ENCODE peak calls at places on chromosome 1, in eight cellular contexts. M, Z, D, N, J, I, E and O are unnamed samples.

GRCh38 chr1:8395433-8395866 is 77.5 kb downstream of the SLC45A1 start:
- DNase-seq in M (no peak), Z (no peak), D (no peak), N (no peak), J (peak), I (no peak), E (no peak), O (no peak)

GRCh38 chr1:206581571-206581981 is 30.7 kb downstream of the EIF2D start:
- DNase-seq in M (no peak), Z (peak), D (no peak), N (no peak), J (peak), I (peak), E (peak), O (peak)

GRCh38 chr1:46408356-46409062 is 14.4 kb downstream of the FAAH start:
- DNase-seq in M (no peak), Z (no peak), D (no peak), N (no peak), J (no peak), I (no peak), E (no peak), O (no peak)

GRCh38 chr1:47810964-47811650 is 186.1 kb downstream of the TRABD2B start:
- DNase-seq in M (no peak), Z (no peak), D (no peak), N (no peak), J (no peak), I (no peak), E (no peak), O (no peak)

GRCh38 chr1:98086796-98087195 is 166.0 kb upstream of the DPYD start:
- DNase-seq in M (no peak), Z (no peak), D (no peak), N (no peak), J (no peak), I (no peak), E (no peak), O (no peak)

GRCh38 chr1:209023790-209024189 is 559.7 kb upstream of the CAMK1G start:
- DNase-seq in M (no peak), Z (no peak), D (no peak), N (no peak), J (no peak), I (no peak), E (no peak), O (no peak)

GRCh38 chr1:180528868-180529470 is 26.6 kb upstream of the ACBD6 start:
- DNase-seq in M (no peak), Z (no peak), D (no peak), N (no peak), J (no peak), I (no peak), E (no peak), O (no peak)

GRCh38 chr1:212098771-212099170 is 63.2 kb downstream of the DTL start:
- DNase-seq in M (no peak), Z (no peak), D (no peak), N (no peak), J (no peak), I (no peak), E (no peak), O (no peak)

GRCh38 chr1:205805082-205805711 is 7.8 kb downstream of the SLC41A1 start:
- DNase-seq in M (no peak), Z (no peak), D (no peak), N (no peak), J (no peak), I (no peak), E (no peak), O (no peak)

GRCh38 chr1:171117085-171117484 is 26.4 kb downstream of the FMO3 start:
- DNase-seq in M (no peak), Z (no peak), D (no peak), N (no peak), J (no peak), I (no peak), E (no peak), O (no peak)

GRCh38 chr1:89719502-89720306 is 86.8 kb downstream of the LRRC8C start:
- DNase-seq in M (peak), Z (no peak), D (peak), N (no peak), J (no peak), I (no peak), E (no peak), O (no peak)

GRCh38 chr1:30698401-30698981 is 24.9 kb downstream of the MATN1 start:
- DNase-seq in M (no peak), Z (no peak), D (no peak), N (no peak), J (no peak), I (no peak), E (no peak), O (no peak)